ENCODE peak calls at places on chromosomes 2 and 18, in eight cellular contexts. O, H, E, V, L, Y, P and B are unnamed samples.

GRCh38 chr2:163800889-163801498 is 65.2 kb upstream of the FIGN start:
- DNase-seq in O (peak; percentile 26), H (no peak), E (peak; percentile 15), V (no peak), L (no peak), Y (no peak), P (peak; percentile 51), B (peak; percentile 74)

GRCh38 chr2:70918016-70918415 is 17.7 kb upstream of the ATP6V1B1 start:
- DNase-seq in O (no peak), H (no peak), E (no peak), V (no peak), L (no peak), Y (no peak), P (no peak), B (no peak)

GRCh38 chr2:234500394-234501006 is 3.6 kb upstream of the ARL4C start:
- DNase-seq in O (peak; percentile 77), H (peak; percentile 54), E (peak; percentile 79), V (no peak), L (peak; percentile 74), Y (peak; percentile 57), P (peak; percentile 69), B (no peak)

GRCh38 chr2:147297820-147298219 is 547.0 kb upstream of the ACVR2A start:
- DNase-seq in O (no peak), H (no peak), E (no peak), V (no peak), L (no peak), Y (no peak), P (no peak), B (no peak)

GRCh38 chr2:212539145-212539880 is 711 bp upstream of the ERBB4 start:
- DNase-seq in O (peak; percentile 18), H (peak; percentile 27), E (no peak), V (no peak), L (peak; percentile 85), Y (no peak), P (peak; percentile 80), B (no peak)

GRCh38 chr2:236169741-236170654 is 1.8 kb upstream of the GBX2 start:
- DNase-seq in O (no peak), H (no peak), E (no peak), V (no peak), L (peak; percentile 46), Y (no peak), P (no peak), B (no peak)

GRCh38 chr2:40243581-40243980 is 208.3 kb downstream of the SLC8A1 start:
- DNase-seq in O (peak; percentile 31), H (no peak), E (peak; percentile 72), V (no peak), L (no peak), Y (no peak), P (peak; percentile 36), B (no peak)

GRCh38 chr2:231765496-231765929 is 15.6 kb downstream of the PDE6D start:
- DNase-seq in O (no peak), H (no peak), E (no peak), V (no peak), L (no peak), Y (no peak), P (no peak), B (no peak)

GRCh38 chr2:10452956-10453885 is 5.1 kb upstream of the ODC1 start:
- DNase-seq in O (no peak), H (no peak), E (no peak), V (no peak), L (no peak), Y (no peak), P (no peak), B (no peak)

GRCh38 chr2:166610180-166610919 is 116.3 kb upstream of the SCN7A start:
- DNase-seq in O (no peak), H (peak; percentile 24), E (no peak), V (no peak), L (peak; percentile 54), Y (no peak), P (no peak), B (no peak)

GRCh38 chr2:59655809-59656208 is 897.6 kb downstream of the BCL11A start:
- DNase-seq in O (no peak), H (peak; percentile 66), E (no peak), V (no peak), L (peak; percentile 67), Y (no peak), P (no peak), B (no peak)

GRCh38 chr18:10064267-10064666 is 150.5 kb downstream of the VAPA start:
- DNase-seq in O (no peak), H (no peak), E (no peak), V (no peak), L (no peak), Y (no peak), P (no peak), B (no peak)

GRCh38 chr18:73124165-73124564 is 256.4 kb upstream of the NETO1 start:
- DNase-seq in O (peak; percentile 30), H (no peak), E (peak; percentile 34), V (no peak), L (no peak), Y (no peak), P (no peak), B (no peak)
- H3K4me3 ChIP-seq in O (no peak overlapping the region), H (no peak overlapping the region), E (no peak overlapping the region), V (no peak overlapping the region), L (no peak overlapping the region), Y (no peak overlapping the region), P (no peak overlapping the region), B (no peak overlapping the region)

DNA sequence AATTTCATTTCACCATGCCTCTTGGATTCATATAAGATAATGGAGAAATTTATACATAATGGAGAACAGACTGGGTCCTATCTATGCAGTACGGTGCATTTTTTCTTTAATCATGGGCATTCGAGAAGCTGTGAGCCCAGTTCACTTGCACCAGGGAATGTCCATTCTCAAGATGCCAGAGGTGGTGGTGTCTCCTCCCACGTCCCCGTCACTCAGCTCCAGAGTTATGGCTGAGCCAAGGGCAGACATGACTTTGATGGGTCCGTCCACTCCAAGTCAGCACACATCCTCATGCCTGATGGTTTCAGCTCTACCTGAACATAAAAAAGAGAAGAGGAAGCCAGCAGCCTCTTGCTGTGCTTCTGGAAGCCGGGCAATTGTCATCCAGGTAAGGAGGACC is 42.1 kb upstream of the CREG2 start:
- DNase-seq in O (no peak), H (no peak), E (no peak), V (no peak), L (no peak), Y (no peak), P (no peak), B (no peak)
- TF ChIP-seq CTCF in O (no peak), H (no peak), E (no peak), V (no peak), L (no peak), Y (no peak), P (no peak), B (no peak)

GRCh38 chr18:11176416-11176815 is 27.0 kb upstream of the PIEZO2 start:
- DNase-seq in O (peak; percentile 17), H (no peak), E (peak; percentile 48), V (no peak), L (no peak), Y (no peak), P (no peak), B (peak; percentile 49)

GRCh38 chr18:11178951-11179549 is 29.7 kb upstream of the PIEZO2 start:
- DNase-seq in O (peak; percentile 68), H (no peak), E (peak; percentile 79), V (peak; percentile 28), L (no peak), Y (no peak), P (no peak), B (no peak)

GRCh38 chr18:11179959-11180519 is 30.7 kb upstream of the PIEZO2 start:
- DNase-seq in O (no peak), H (no peak), E (no peak), V (no peak), L (no peak), Y (no peak), P (no peak), B (no peak)

GRCh38 chr18:11175266-11175947 is 26.0 kb upstream of the PIEZO2 start:
- DNase-seq in O (peak; percentile 47), H (no peak), E (peak; percentile 78), V (no peak), L (no peak), Y (no peak), P (no peak), B (peak; percentile 47)

GRCh38 chr18:11177382-11177781 is 28.0 kb upstream of the PIEZO2 start:
- DNase-seq in O (no peak), H (no peak), E (no peak), V (no peak), L (no peak), Y (no peak), P (no peak), B (no peak)
- H3K4me3 ChIP-seq in O (no peak overlapping the region), H (no peak overlapping the region), E (no peak overlapping the region), V (no peak overlapping the region), L (no peak overlapping the region), Y (no peak overlapping the region), P (no peak overlapping the region), B (no peak overlapping the region)

GRCh38 chr2:112055833-112056625 is 960 bp downstream of the TMEM87B start:
- DNase-seq in O (peak; percentile 97), H (no peak), E (peak; percentile 95), V (peak; percentile 73), L (peak; percentile 73), Y (peak; percentile 77), P (peak; percentile 65), B (no peak)

GRCh38 chr2:112059671-112060070 is 4.6 kb downstream of the TMEM87B start:
- DNase-seq in O (no peak), H (no peak), E (no peak), V (no peak), L (no peak), Y (no peak), P (no peak), B (no peak)

GRCh38 chr2:112056626-112056987 is 1.5 kb downstream of the TMEM87B start:
- DNase-seq in O (no peak), H (no peak), E (no peak), V (no peak), L (no peak), Y (no peak), P (no peak), B (no peak)

GRCh38 chr2:112053917-112054846 is 887 bp upstream of the TMEM87B start:
- DNase-seq in O (peak; percentile 98), H (peak; percentile 99), E (peak; percentile 96), V (peak; percentile 99), L (peak; percentile 99), Y (peak; percentile 86), P (peak; percentile 98), B (peak; percentile 82)

GRCh38 chr2:112055110-112055832 is at the start of gene TMEM87B:
- DNase-seq in O (peak; percentile 100), H (peak; percentile 99), E (peak; percentile 99), V (peak; percentile 100), L (peak; percentile 99), Y (peak; percentile 82), P (peak; percentile 97), B (peak; percentile 77)
- TF ChIP-seq CTCF in O (no peak), H (no peak), E (no peak), V (no peak), L (no peak), Y (no peak), P (no peak), B (no peak)

GRCh38 chr18:51028201-51028805 is 1.7 kb upstream of the SMAD4 start:
- DNase-seq in O (no peak), H (no peak), E (peak; percentile 65), V (no peak), L (no peak), Y (peak; percentile 53), P (no peak), B (no peak)
- H3K4me3 ChIP-seq in O (no peak overlapping the region), H (no peak overlapping the region), E (no peak overlapping the region), V (no peak overlapping the region), L (no peak overlapping the region), Y (peak overlapping the region; percentile 80), P (no peak overlapping the region), B (no peak overlapping the region)